ENCODE peak calls at places on chromosomes 5 and 9, in nine cellular contexts. P, F, U, O, T, Q, K, A and S are unnamed samples.

GRCh38 chr5:8329773-8330172 is 460.8 kb downstream of the MTRR start:
- DNase-seq in F (no peak), K (no peak), A (no peak), P (peak), Q (no peak), U (no peak), O (no peak), T (no peak), S (no peak)

GRCh38 chr5:36904677-36905076 is 28.1 kb downstream of the NIPBL start:
- DNase-seq in Q (no peak), F (no peak), T (no peak), K (no peak), P (no peak), O (no peak), U (no peak), A (no peak), S (no peak)

GRCh38 chr5:151214614-151215545 is 9.0 kb downstream of the CCDC69 start:
- DNase-seq in Q (no peak), A (no peak), O (no peak), U (no peak), F (no peak), T (no peak), K (no peak), P (no peak), S (peak)

GRCh38 chr9:94298949-94299599 is 29.4 kb downstream of the NUTM2F start:
- DNase-seq in U (no peak), P (no peak), K (no peak), A (no peak), T (no peak), O (no peak), Q (no peak), F (no peak), S (no peak)

GRCh38 chr5:123382252-123382651 is 41.0 kb downstream of the CEP120 start:
- DNase-seq in Q (no peak), F (no peak), P (no peak), K (no peak), T (no peak), U (no peak), O (no peak), A (no peak), S (no peak)

GRCh38 chr5:56329652-56330051 is 96.5 kb upstream of the ANKRD55 start:
- DNase-seq in O (no peak), A (no peak), P (no peak), K (no peak), Q (no peak), T (no peak), F (no peak), U (no peak), S (no peak)

GRCh38 chr9:108609227-108609894 is 246.4 kb downstream of the ACTL7B start:
- DNase-seq in A (no peak), P (peak), T (peak), K (no peak), O (no peak), U (no peak), F (no peak), Q (no peak), S (no peak)

GRCh38 chr9:136713555-136713949 is 1.2 kb downstream of the DIPK1B start:
- DNase-seq in P (no peak), Q (peak), F (no peak), T (no peak), K (no peak), U (no peak), O (no peak), A (no peak), S (no peak)

GRCh38 chr9:128917151-128917849 is 3.5 kb upstream of the PHYHD1 start:
- DNase-seq in F (no peak), T (no peak), A (no peak), P (peak), K (no peak), U (no peak), O (peak), Q (peak), S (no peak)

GRCh38 chr5:157265714-157266285 is at the start of gene CYFIP2:
- DNase-seq in U (peak), F (peak), O (peak), T (no peak), P (peak), K (peak), Q (peak), A (peak), S (peak)

GRCh38 chr9:127844821-127845359 is 9.6 kb downstream of the ENG start:
- DNase-seq in U (no peak), P (peak), K (no peak), O (no peak), T (peak), Q (no peak), A (no peak), F (no peak), S (no peak)

GRCh38 chr5:82308416-82308815 is 30.3 kb upstream of the RPS23 start:
- DNase-seq in Q (no peak), P (no peak), F (no peak), O (no peak), U (no peak), K (no peak), A (no peak), T (no peak), S (no peak)

GRCh38 chr5:73902327-73903051 is 276.5 kb downstream of the ARHGEF28 start:
- DNase-seq in U (no peak), A (peak), Q (no peak), K (no peak), T (no peak), P (peak), O (peak), F (no peak), S (no peak)

GRCh38 chr5:74393943-74394342 is 246.6 kb downstream of the ENC1 start:
- DNase-seq in T (no peak), F (no peak), P (no peak), A (no peak), O (no peak), U (no peak), K (no peak), Q (no peak), S (no peak)

GRCh38 chr5:55816342-55816741 is 34.8 kb upstream of the IL31RA start:
- DNase-seq in U (no peak), K (no peak), P (peak), A (no peak), F (no peak), T (peak), Q (no peak), O (peak), S (no peak)